ENCODE peak calls at places on chromosome 16, in ten cellular contexts. Z, C, J, K, W, B, T, S, I and H are unnamed samples.

GRCh38 chr16:14013571-14014283 is 57.4 kb upstream of the MRTFB start:
- DNase-seq in C (no peak), J (no peak), K (peak; percentile 87), T (peak; percentile 99), Z (no peak), W (no peak), I (peak; percentile 83), S (peak; percentile 86), B (no peak), H (no peak)

GRCh38 chr16:19474617-19475016 is 47.3 kb downstream of the GDE1 start:
- DNase-seq in C (no peak), W (no peak), B (no peak), S (no peak), K (no peak), Z (no peak), J (no peak), T (no peak), I (no peak), H (no peak)

GRCh38 chr16:26993511-26993910 is 73.2 kb upstream of the C16orf82 start:
- DNase-seq in S (no peak), J (no peak), Z (no peak), B (no peak), C (no peak), W (no peak), I (no peak), K (no peak), T (peak; percentile 50), H (no peak)

GRCh38 chr16:69501956-69502457 is 63.8 kb upstream of the NFAT5 start:
- DNase-seq in C (peak; percentile 7), Z (peak; percentile 42), J (no peak), B (no peak), W (no peak), I (peak; percentile 25), K (no peak), S (no peak), T (no peak), H (no peak)

GRCh38 chr16:28297784-28298510 is 5.6 kb downstream of the SBK1 start:
- DNase-seq in Z (no peak), B (no peak), S (peak; percentile 45), W (no peak), T (no peak), J (no peak), I (no peak), K (no peak), C (no peak), H (no peak)

GRCh38 chr16:88534731-88535141 is 35.5 kb upstream of the ZC3H18 start:
- DNase-seq in Z (peak; percentile 80), K (peak; percentile 50), C (peak; percentile 41), T (peak; percentile 37), W (peak; percentile 67), I (no peak), S (peak; percentile 98), J (no peak), B (no peak), H (no peak)

GRCh38 chr16:65908568-65908967 is 457.9 kb upstream of the CDH5 start:
- DNase-seq in S (no peak), Z (no peak), B (no peak), K (no peak), T (no peak), I (no peak), C (no peak), J (no peak), W (no peak), H (no peak)

GRCh38 chr16:24568392-24568791 is 29.0 kb downstream of the RBBP6 start:
- DNase-seq in C (no peak), J (no peak), S (no peak), I (peak; percentile 46), T (peak; percentile 60), Z (no peak), W (no peak), B (no peak), K (peak; percentile 56), H (no peak)

GRCh38 chr16:30145692-30146091 is 22.7 kb upstream of the MAPK3 start:
- DNase-seq in J (no peak), W (no peak), I (no peak), Z (no peak), K (no peak), S (peak; percentile 15), C (no peak), B (no peak), T (no peak), H (no peak)

GRCh38 chr16:81647527-81647926 is 131.6 kb upstream of the PLCG2 start:
- DNase-seq in B (no peak), K (peak; percentile 62), C (no peak), S (peak; percentile 99), Z (no peak), J (no peak), T (peak; percentile 83), I (peak; percentile 36), W (no peak), H (peak; percentile 73)

GRCh38 chr16:21645261-21645721 is 7.1 kb downstream of the IGSF6 start:
- DNase-seq in T (peak; percentile 40), K (peak; percentile 59), Z (peak; percentile 64), I (peak; percentile 51), C (peak; percentile 86), J (no peak), W (no peak), S (no peak), B (no peak), H (no peak)

GRCh38 chr16:85906349-85906748 is 7.4 kb downstream of the IRF8 start:
- DNase-seq in S (no peak), W (no peak), I (no peak), B (no peak), Z (no peak), C (no peak), J (no peak), K (no peak), T (no peak), H (no peak)

GRCh38 chr16:88634994-88635670 is 3.2 kb upstream of the IL17C start:
- DNase-seq in I (no peak), Z (no peak), B (no peak), T (no peak), C (no peak), W (no peak), J (no peak), K (no peak), S (peak; percentile 96), H (no peak)

GRCh38 chr16:84595052-84595481 is 22.8 kb downstream of the COTL1 start:
- DNase-seq in J (no peak), C (peak; percentile 30), B (no peak), W (no peak), I (no peak), K (no peak), T (no peak), Z (no peak), S (no peak), H (no peak)

GRCh38 chr16:15732416-15732815 is 82.4 kb downstream of the NDE1 start:
- DNase-seq in Z (no peak), B (no peak), K (peak; percentile 20), W (no peak), T (peak; percentile 50), S (no peak), J (no peak), C (no peak), I (no peak), H (no peak)

GRCh38 chr16:932831-933330 is 37.9 kb downstream of the LMF1 start:
- DNase-seq in W (no peak), C (no peak), J (no peak), K (no peak), B (no peak), I (no peak), S (no peak), Z (no peak), T (no peak), H (no peak)

GRCh38 chr16:31196324-31197088 is 6.1 kb downstream of the PYCARD start:
- DNase-seq in C (no peak), J (no peak), B (no peak), Z (no peak), K (no peak), W (no peak), T (no peak), S (no peak), I (no peak), H (no peak)

GRCh38 chr16:9364721-9365693 is 273.6 kb downstream of the HAPSTR1 start:
- DNase-seq in T (no peak), I (no peak), B (no peak), C (no peak), J (no peak), S (no peak), Z (no peak), K (no peak), W (peak; percentile 82), H (no peak)
- TF ChIP-seq CTCF in T (no peak), I (no peak), B (no peak), C (no peak), J (no peak), S (no peak), Z (no peak), K (no peak), W (no peak), H (no peak)

GRCh38 chr16:4693296-4693955 is at the start of gene NUDT16L1:
- DNase-seq in I (peak; percentile 88), K (peak; percentile 91), T (peak; percentile 87), Z (peak; percentile 100), S (peak; percentile 100), J (peak; percentile 99), C (peak; percentile 97), W (peak; percentile 98), B (peak; percentile 92), H (peak; percentile 40)
- TF ChIP-seq CTCF in I (peak; percentile 10), K (no peak), T (no peak), Z (peak; percentile 18), S (no peak), J (no peak), C (peak; percentile 36), W (peak; percentile 29), B (peak; percentile 27), H (no peak)

GRCh38 chr16:4805231-4805630 is 2.8 kb upstream of the ROGDI start:
- DNase-seq in I (no peak), J (no peak), T (no peak), C (no peak), B (no peak), K (no peak), S (peak; percentile 54), W (no peak), Z (no peak), H (no peak)
- TF ChIP-seq CTCF in I (no peak), J (no peak), T (no peak), C (no peak), B (no peak), K (no peak), S (no peak), W (no peak), Z (no peak), H (no peak)

GRCh38 chr16:50778284-50779163 is 36.6 kb downstream of the CYLD start:
- DNase-seq in W (no peak), C (no peak), Z (no peak), S (no peak), I (no peak), B (no peak), T (no peak), K (no peak), J (no peak), H (no peak)

GRCh38 chr16:50776042-50776441 is 34.2 kb downstream of the CYLD start:
- DNase-seq in J (no peak), T (no peak), W (no peak), S (no peak), C (no peak), B (no peak), K (no peak), Z (no peak), I (no peak), H (no peak)

GRCh38 chr16:50781518-50781917 is 39.6 kb downstream of the CYLD start:
- DNase-seq in K (no peak), Z (no peak), W (no peak), C (no peak), T (no peak), B (no peak), I (no peak), S (no peak), J (no peak), H (no peak)

GRCh38 chr16:50781043-50781442 is 39.2 kb downstream of the CYLD start:
- DNase-seq in W (no peak), T (peak; percentile 12), B (no peak), C (no peak), S (no peak), J (no peak), K (no peak), I (no peak), Z (no peak), H (no peak)
- TF ChIP-seq CTCF in W (no peak), T (peak; percentile 18), B (peak; percentile 22), C (peak; percentile 43), S (no peak), J (no peak), K (peak; percentile 3), I (no peak), Z (no peak), H (peak; percentile 24)